ENCODE peak calls at places on chromosomes 6 and 20, in seven cellular contexts. E, Y, R, G, Q, J and F are unnamed samples.

GRCh38 chr6:12148317-12148801 is 136.2 kb downstream of the HIVEP1 start:
- DNase-seq in Y (no peak), R (no peak), Q (no peak), E (peak; percentile 52), G (no peak), J (no peak), F (no peak)

GRCh38 chr20:43191143-43191542 is 1.4 kb upstream of the PTPRT start:
- DNase-seq in G (no peak), R (no peak), J (no peak), E (no peak), Y (no peak), Q (no peak), F (no peak)

GRCh38 chr20:36728986-36729385 is 16.9 kb downstream of the NDRG3 start:
- DNase-seq in Y (no peak), J (no peak), R (no peak), Q (no peak), E (peak; percentile 29), G (no peak), F (no peak)

GRCh38 chr20:62489186-62489939 is 13.6 kb upstream of the GATA5 start:
- DNase-seq in Y (no peak), E (peak; percentile 66), J (no peak), G (no peak), R (no peak), Q (no peak), F (no peak)

GRCh38 chr6:163199371-163199770 is 215.1 kb upstream of the QKI start:
- DNase-seq in Q (no peak), J (no peak), R (no peak), G (no peak), Y (no peak), E (no peak), F (no peak)

GRCh38 chr20:46709459-46710148 is at the start of gene SLC2A10:
- DNase-seq in Q (no peak), Y (no peak), E (peak; percentile 19), G (no peak), R (peak; percentile 66), J (no peak), F (no peak)

GRCh38 chr6:29589423-29590048 is 4.6 kb downstream of the OR2H2 start:
- DNase-seq in R (no peak), E (peak; percentile 66), G (no peak), J (peak; percentile 24), Y (no peak), Q (peak; percentile 64), F (peak; percentile 53)

GRCh38 chr6:166567107-166567506 is 19.4 kb downstream of the RAMACL start:
- DNase-seq in R (no peak), G (no peak), Q (no peak), J (no peak), Y (no peak), E (no peak), F (no peak)

GRCh38 chr20:24938498-24938897 is 10.6 kb upstream of the CST7 start:
- DNase-seq in Y (no peak), R (no peak), Q (no peak), J (no peak), G (no peak), E (no peak), F (no peak)

GRCh38 chr20:48750941-48751620 is 76.7 kb downstream of the PREX1 start:
- DNase-seq in J (no peak), Q (no peak), E (no peak), R (peak; percentile 82), Y (no peak), G (peak; percentile 80), F (no peak)

GRCh38 chr6:168343239-168344167 is 23.9 kb upstream of the DACT2 start:
- DNase-seq in J (no peak), E (no peak), Y (no peak), R (no peak), Q (no peak), G (no peak), F (no peak)